ENCODE peak calls at places on chromosomes 5 and 9, in six cellular contexts. R is endodermal cell; F is CD4-positive, alpha-beta T cell; D is tibial nerve; T is suprapubic skin; X is CD8-positive, alpha-beta T cell. H is an unnamed sample.

GRCh38 chr9:128182872-128183528 is 8.4 kb downstream of the CIZ1 start:
- DNase-seq in R (no peak), F (no peak), D (no peak), T (no peak), X (no peak), H (no peak)

GRCh38 chr9:71619926-71620325 is 148.4 kb downstream of the CEMIP2 start:
- DNase-seq in R (no peak), F (no peak), D (no peak), T (no peak), X (no peak), H (no peak)

GRCh38 chr9:73077625-73078030 is 74.0 kb upstream of the ANXA1 start:
- DNase-seq in R (no peak), F (no peak), D (no peak), T (no peak), X (no peak), H (no peak)

GRCh38 chr9:93302586-93303257 is 118.8 kb downstream of the WNK2 start:
- DNase-seq in R (peak), F (peak), D (no peak), T (no peak), X (peak), H (peak)

GRCh38 chr5:123856736-123857135 is 344.8 kb downstream of the CSNK1G3 start:
- DNase-seq in R (no peak), F (no peak), D (no peak), T (no peak), X (no peak), H (no peak)

GRCh38 chr5:73061593-73061992 is 58.8 kb upstream of the TMEM171 start:
- DNase-seq in R (no peak), F (no peak), D (no peak), T (no peak), X (no peak), H (no peak)

GRCh38 chr5:140113180-140113698 is 670 bp upstream of the PURA start:
- DNase-seq in R (peak), F (no peak), D (no peak), T (no peak), X (no peak), H (no peak)

GRCh38 chr5:17087035-17087434 is 130.4 kb upstream of the BASP1 start:
- DNase-seq in R (no peak), F (no peak), D (no peak), T (no peak), X (no peak), H (no peak)

GRCh38 chr5:130034872-130035271 is 130.6 kb downstream of the CHSY3 start:
- DNase-seq in R (no peak), F (no peak), D (no peak), T (no peak), X (no peak), H (no peak)

GRCh38 chr9:132506907-132507669 is 75.3 kb upstream of the BARHL1 start:
- DNase-seq in R (no peak), F (no peak), D (no peak), T (no peak), X (no peak), H (no peak)

GRCh38 chr9:126480810-126481209 is 132.9 kb upstream of the LMX1B start:
- DNase-seq in R (no peak), F (no peak), D (no peak), T (no peak), X (no peak), H (no peak)

GRCh38 chr9:91188719-91189590 is 172.8 kb downstream of the AUH start:
- DNase-seq in R (no peak), F (no peak), D (no peak), T (no peak), X (no peak), H (no peak)

GRCh38 chr9:13502503-13502902 is 223.0 kb upstream of the MPDZ start:
- DNase-seq in R (no peak), F (no peak), D (no peak), T (no peak), X (no peak), H (no peak)

GRCh38 chr5:103424453-103425205 is 138.0 kb downstream of the NUDT12 start:
- DNase-seq in R (no peak), F (no peak), D (no peak), T (no peak), X (no peak), H (no peak)

GRCh38 chr5:73796164-73797141 is 170.5 kb downstream of the ARHGEF28 start:
- DNase-seq in R (peak), F (no peak), D (peak), T (no peak), X (no peak), H (no peak)

GRCh38 chr5:16866795-16867584 is 69.1 kb downstream of the MYO10 start:
- DNase-seq in R (peak), F (no peak), D (no peak), T (no peak), X (no peak), H (no peak)

GRCh38 chr5:175321927-175322532 is 122.0 kb downstream of the DRD1 start:
- DNase-seq in R (peak), F (no peak), D (no peak), T (no peak), X (peak), H (no peak)

GRCh38 chr5:121171834-121172233 is 679.8 kb upstream of the FTMT start:
- DNase-seq in R (no peak), F (no peak), D (no peak), T (no peak), X (no peak), H (no peak)

GRCh38 chr5:151195622-151196021 is 28.3 kb downstream of the CCDC69 start:
- DNase-seq in R (no peak), F (no peak), D (no peak), T (peak), X (peak), H (no peak)

GRCh38 chr5:14908195-14908594 is 36.6 kb upstream of the ANKH start:
- DNase-seq in R (no peak), F (no peak), D (no peak), T (no peak), X (no peak), H (no peak)

GRCh38 chr5:172607213-172607793 is 33.8 kb upstream of the NEURL1B start:
- DNase-seq in R (no peak), F (no peak), D (no peak), T (no peak), X (no peak), H (no peak)

GRCh38 chr5:96509721-96510383 is 76.8 kb upstream of the PCSK1 start:
- DNase-seq in R (no peak), F (no peak), D (no peak), T (no peak), X (no peak), H (no peak)

GRCh38 chr9:84775056-84775648 is 105.6 kb downstream of the NTRK2 start:
- DNase-seq in R (no peak), F (no peak), D (no peak), T (no peak), X (no peak), H (no peak)

GRCh38 chr9:130432362-130432761 is 12.4 kb upstream of the ASS1 start:
- DNase-seq in R (no peak), F (no peak), D (no peak), T (no peak), X (no peak), H (no peak)

GRCh38 chr9:130431536-130432303 is 13.0 kb upstream of the ASS1 start:
- DNase-seq in R (no peak), F (no peak), D (no peak), T (no peak), X (no peak), H (peak)

GRCh38 chr9:130432796-130433167 is 12.0 kb upstream of the ASS1 start:
- DNase-seq in R (no peak), F (no peak), D (no peak), T (no peak), X (no peak), H (no peak)

GRCh38 chr9:130433947-130434262 is 10.9 kb upstream of the ASS1 start:
- DNase-seq in R (no peak), F (no peak), D (no peak), T (no peak), X (no peak), H (no peak)

GRCh38 chr9:130433168-130433946 is 11.4 kb upstream of the ASS1 start:
- DNase-seq in R (peak), F (no peak), D (no peak), T (no peak), X (peak), H (no peak)
- TF ChIP-seq CTCF in R (peak), F (no peak), D (peak), T (peak), X (peak), H (peak)

GRCh38 chr5:7850533-7851239 is at the start of gene CFAP90:
- DNase-seq in R (peak), F (peak), D (no peak), T (peak), X (no peak), H (peak)

GRCh38 chr5:7851617-7852289 is 820 bp upstream of the CFAP90 start:
- DNase-seq in R (no peak), F (no peak), D (no peak), T (no peak), X (no peak), H (no peak)

GRCh38 chr5:7849531-7850240 is 1.2 kb downstream of the CFAP90 start:
- DNase-seq in R (no peak), F (no peak), D (no peak), T (peak), X (no peak), H (no peak)

GRCh38 chr5:7851240-7851592 is 283 bp upstream of the CFAP90 start:
- DNase-seq in R (no peak), F (no peak), D (no peak), T (no peak), X (no peak), H (no peak)

GRCh38 chr5:7850241-7850532 is 746 bp downstream of the CFAP90 start:
- DNase-seq in R (no peak), F (no peak), D (no peak), T (no peak), X (no peak), H (no peak)
- TF ChIP-seq CTCF in R (no peak), F (no peak), D (no peak), T (no peak), X (no peak), H (no peak)

GRCh38 chr5:177431317-177432142 is 5.1 kb downstream of the GRK6 start:
- DNase-seq in R (no peak), F (peak), D (no peak), T (no peak), X (peak), H (peak)
- TF ChIP-seq CTCF in R (no peak), F (no peak), D (no peak), T (no peak), X (no peak), H (no peak)

GRCh38 chr5:55188656-55189380 is 15.8 kb upstream of the CDC20B start:
- DNase-seq in R (no peak), F (no peak), D (no peak), T (no peak), X (no peak), H (no peak)

GRCh38 chr5:55191165-55191564 is 18.2 kb upstream of the CDC20B start:
- DNase-seq in R (no peak), F (no peak), D (no peak), T (no peak), X (no peak), H (no peak)

GRCh38 chr5:55187370-55187769 is 14.4 kb upstream of the CDC20B start:
- DNase-seq in R (no peak), F (no peak), D (no peak), T (no peak), X (no peak), H (no peak)
- TF ChIP-seq CTCF in R (peak), F (no peak), D (no peak), T (no peak), X (no peak), H (peak)

GRCh38 chr9:79254900-79255651 is 316.7 kb upstream of the TLE4 start:
- DNase-seq in R (peak), F (no peak), D (no peak), T (no peak), X (no peak), H (no peak)
- TF ChIP-seq CTCF in R (peak), F (no peak), D (no peak), T (no peak), X (no peak), H (peak)

DNA sequence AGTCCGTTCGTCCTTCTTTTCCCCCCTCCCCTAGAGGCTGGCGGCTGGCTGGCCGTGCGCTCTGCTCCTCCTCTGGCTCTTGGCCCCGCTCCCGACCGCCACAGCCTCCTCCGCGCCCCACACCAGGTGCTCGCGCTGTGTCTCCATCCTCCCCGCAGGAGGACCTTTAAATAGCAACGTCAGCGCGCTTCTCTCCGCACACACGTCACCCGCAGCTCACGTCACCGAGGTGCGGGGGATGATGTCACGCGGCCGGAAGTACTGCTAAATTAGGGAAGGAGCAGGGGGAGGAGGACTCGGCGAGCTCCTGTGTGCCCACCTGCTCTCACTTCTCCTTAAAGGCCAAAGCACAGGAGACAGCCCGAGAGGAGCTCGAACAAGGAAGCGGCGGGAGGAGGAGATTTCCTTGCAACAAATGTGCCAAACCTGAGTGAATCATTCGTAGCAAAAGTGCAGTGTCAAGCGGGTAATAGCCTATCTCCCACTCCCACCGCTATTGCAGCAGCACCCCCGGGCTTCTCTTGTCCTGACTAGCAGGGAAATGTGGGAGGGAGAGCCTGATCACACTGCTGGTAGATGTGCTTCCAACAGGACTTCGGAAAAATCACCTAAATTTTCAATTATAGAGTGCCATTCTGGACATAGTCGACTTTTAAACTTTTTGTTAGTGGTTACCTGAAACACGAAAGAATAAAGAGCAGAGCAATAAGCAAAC is 614 bp upstream of the HOMER1 start:
- DNase-seq in R (peak), F (peak), D (peak), T (peak), X (peak), H (peak)
- TF ChIP-seq CTCF in R (no peak), F (no peak), D (no peak), T (no peak), X (peak), H (no peak)

H was measured in chondrocyte.